ENCODE peak calls at places on chromosomes 12 and 14, in nine cellular contexts. P, G, I, T, X, Y, Z, A and B are unnamed samples.

GRCh38 chr14:51370758-51371386 is 130.8 kb downstream of the TMX1 start:
- DNase-seq in P (no peak), G (peak), I (no peak), T (no peak), X (no peak), Y (no peak), Z (no peak), A (no peak), B (no peak)

GRCh38 chr12:38761636-38762342 is 143.6 kb downstream of the CPNE8 start:
- DNase-seq in P (no peak), G (no peak), I (no peak), T (no peak), X (no peak), Y (no peak), Z (no peak), A (no peak), B (no peak)

GRCh38 chr14:96459851-96460250 is 42.3 kb upstream of the PAPOLA start:
- DNase-seq in P (no peak), G (no peak), I (no peak), T (no peak), X (no peak), Y (no peak), Z (no peak), A (no peak), B (no peak)

GRCh38 chr12:131603106-131604033 is 107.5 kb upstream of the SFSWAP start:
- DNase-seq in P (no peak), G (no peak), I (no peak), T (no peak), X (no peak), Y (no peak), Z (no peak), A (no peak), B (no peak)

GRCh38 chr12:106893451-106893850 is 62.3 kb upstream of the TMEM263 start:
- DNase-seq in P (no peak), G (no peak), I (no peak), T (no peak), X (no peak), Y (no peak), Z (no peak), A (no peak), B (no peak)

GRCh38 chr14:56534656-56535055 is 44.9 kb upstream of the TMEM260 start:
- DNase-seq in P (no peak), G (no peak), I (no peak), T (no peak), X (no peak), Y (no peak), Z (no peak), A (no peak), B (no peak)

GRCh38 chr14:26960049-26960688 is 362.3 kb upstream of the NOVA1 start:
- DNase-seq in P (no peak), G (peak), I (no peak), T (no peak), X (peak), Y (no peak), Z (no peak), A (no peak), B (no peak)

GRCh38 chr12:12466157-12466556 is 96.5 kb downstream of the DUSP16 start:
- DNase-seq in P (no peak), G (no peak), I (peak), T (no peak), X (no peak), Y (no peak), Z (peak), A (no peak), B (no peak)

GRCh38 chr14:49999216-49999761 is 106.4 kb downstream of the ARF6 start:
- DNase-seq in P (peak), G (peak), I (peak), T (no peak), X (peak), Y (no peak), Z (peak), A (no peak), B (peak)

GRCh38 chr14:32377046-32377445 is 47.9 kb downstream of the AKAP6 start:
- DNase-seq in P (no peak), G (no peak), I (no peak), T (no peak), X (no peak), Y (no peak), Z (no peak), A (no peak), B (no peak)